ENCODE peak calls at places on chromosomes 11 and 22, in eight cellular contexts. D is IMR-90; H is fibroblast of lung; N is cardiac muscle cell; L is right cardiac atrium; Q is sigmoid colon; K is CD8-positive, alpha-beta memory T cell; X is epithelial cell of esophagus. T is an unnamed sample.

GRCh38 chr11:60528465-60528864 is 13.3 kb downstream of the MS4A13 start:
- DNase-seq in D (no peak), N (no peak), X (no peak), K (no peak), L (no peak), H (no peak), Q (no peak), T (no peak)

GRCh38 chr11:62806611-62807121 is 1.4 kb upstream of the NXF1 start:
- DNase-seq in L (no peak), K (no peak), D (peak; percentile 48), H (peak; percentile 37), N (peak; percentile 58), X (peak; percentile 81), Q (peak; percentile 70), T (peak; percentile 67)

GRCh38 chr11:61679893-61680621 is at the start of gene DAGLA:
- DNase-seq in H (peak; percentile 42), D (peak; percentile 43), N (peak; percentile 76), L (peak; percentile 89), X (peak; percentile 33), K (peak; percentile 69), Q (peak; percentile 85), T (peak; percentile 55)

GRCh38 chr11:72591785-72592490 is 82.3 kb downstream of the PDE2A start:
- DNase-seq in X (no peak), Q (no peak), H (no peak), K (peak; percentile 29), L (peak; percentile 32), N (no peak), D (no peak), T (peak; percentile 25)

GRCh38 chr11:87150936-87151335 is 113.2 kb downstream of the TMEM135 start:
- DNase-seq in D (peak; percentile 26), K (no peak), N (no peak), Q (no peak), X (no peak), H (peak; percentile 34), L (no peak), T (peak; percentile 45)

GRCh38 chr11:130413383-130414106 is 14.9 kb downstream of the ADAMTS8 start:
- DNase-seq in N (no peak), L (no peak), X (peak; percentile 95), K (no peak), D (peak; percentile 95), Q (no peak), H (peak; percentile 85), T (peak; percentile 58)

GRCh38 chr11:57154718-57155117 is 27.0 kb upstream of the LRRC55 start:
- DNase-seq in N (no peak), L (no peak), Q (no peak), X (peak; percentile 49), K (no peak), D (no peak), H (peak; percentile 7), T (no peak)

GRCh38 chr22:43346521-43346929 is 3.4 kb upstream of the SCUBE1 start:
- DNase-seq in N (peak; percentile 73), L (peak; percentile 84), X (peak; percentile 49), Q (peak; percentile 75), D (no peak), K (peak; percentile 59), H (peak; percentile 19), T (peak; percentile 33)

GRCh38 chr11:25566298-25567200 is 765.4 kb upstream of the ANO3 start:
- DNase-seq in H (peak; percentile 60), X (no peak), Q (peak; percentile 64), N (no peak), L (peak; percentile 68), K (no peak), D (no peak), T (peak; percentile 37)

GRCh38 chr22:49673048-49673447 is 154.6 kb downstream of the BRD1 start:
- DNase-seq in N (no peak), Q (no peak), D (no peak), H (no peak), L (no peak), K (no peak), X (no peak), T (no peak)

GRCh38 chr22:49674479-49674830 is 153.2 kb downstream of the BRD1 start:
- DNase-seq in L (no peak), X (no peak), Q (peak; percentile 39), D (no peak), K (no peak), N (no peak), H (no peak), T (no peak)

GRCh38 chr22:49670610-49671330 is 156.9 kb downstream of the BRD1 start:
- DNase-seq in L (no peak), K (no peak), Q (peak; percentile 56), N (no peak), H (no peak), X (no peak), D (no peak), T (no peak)

GRCh38 chr22:49672013-49672516 is 155.6 kb downstream of the BRD1 start:
- DNase-seq in N (no peak), D (no peak), X (no peak), K (no peak), H (no peak), Q (no peak), L (no peak), T (no peak)

DNA sequence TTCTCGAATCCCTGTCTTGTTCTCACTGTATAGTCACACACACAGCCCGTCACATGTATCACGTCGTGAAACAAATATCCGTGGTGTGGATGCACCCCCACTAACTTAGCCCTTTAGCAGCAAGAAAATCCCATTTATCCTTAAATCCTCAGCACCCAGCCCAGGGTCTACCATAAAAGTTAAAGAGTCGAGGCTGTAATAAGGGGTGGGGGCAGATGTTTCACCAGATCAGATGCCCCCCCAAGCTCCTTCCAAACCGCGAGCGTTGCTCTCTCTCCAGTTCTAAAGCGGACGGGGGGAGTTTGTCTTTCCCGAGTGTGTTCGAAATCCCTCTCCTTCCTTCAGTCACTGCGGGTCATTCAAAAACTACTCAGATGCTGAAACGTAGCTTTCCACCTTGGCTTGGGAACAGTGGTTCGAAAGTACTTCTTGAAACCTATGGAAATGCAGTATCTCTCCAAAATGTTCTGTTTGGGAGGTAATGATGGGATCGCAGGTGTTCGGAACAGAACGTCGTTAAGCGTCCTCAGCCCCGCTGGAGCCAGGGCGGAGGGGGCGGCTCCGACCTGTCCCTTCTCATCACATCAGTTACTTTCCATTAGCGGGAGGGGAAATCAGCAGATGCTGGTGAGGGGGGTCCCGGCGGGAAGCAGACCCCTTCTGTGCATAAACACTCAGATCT is 156.2 kb downstream of the BRD1 start:
- DNase-seq in L (no peak), X (no peak), D (no peak), N (no peak), K (no peak), Q (no peak), H (no peak), T (no peak)
- H3K4me3 ChIP-seq in L (no peak overlapping the region), X (no peak overlapping the region), D (no peak overlapping the region), N (no peak overlapping the region), K (no peak overlapping the region), Q (no peak overlapping the region), H (no peak overlapping the region), T (no peak overlapping the region)

DNA sequence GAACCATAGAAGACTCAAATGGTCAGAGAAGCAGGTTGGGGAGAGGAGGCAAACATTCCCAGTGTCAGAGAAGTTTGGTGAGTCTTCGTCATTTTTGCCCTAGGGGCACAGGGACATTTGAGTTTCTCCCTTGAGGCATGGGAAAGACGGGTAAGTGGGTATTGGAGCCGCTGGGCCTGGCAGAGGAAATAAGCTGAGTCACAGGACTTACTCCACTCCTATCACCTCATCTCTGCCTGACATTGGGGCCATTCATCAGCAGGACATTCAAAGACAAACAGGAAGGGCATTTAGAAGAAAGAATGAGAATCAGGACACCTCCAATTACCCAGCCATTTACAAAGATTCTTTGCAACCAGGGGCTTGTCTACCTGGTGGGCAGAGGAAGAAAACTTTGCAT is 100.7 kb upstream of the SEZ6L start:
- DNase-seq in X (no peak), H (no peak), K (no peak), L (no peak), Q (no peak), N (no peak), D (no peak), T (no peak)
- H3K4me3 ChIP-seq in X (no peak overlapping the region), H (no peak overlapping the region), K (no peak overlapping the region), L (no peak overlapping the region), Q (no peak overlapping the region), N (no peak overlapping the region), D (no peak overlapping the region), T (no peak overlapping the region)

GRCh38 chr11:35491231-35491871 is 34.1 kb downstream of the PAMR1 start:
- DNase-seq in H (peak; percentile 84), Q (no peak), D (peak; percentile 96), L (no peak), N (no peak), X (no peak), K (no peak), T (peak; percentile 93)
- H3K4me3 ChIP-seq in H (no peak overlapping the region), Q (no peak overlapping the region), D (no peak overlapping the region), L (no peak overlapping the region), N (no peak overlapping the region), X (no peak overlapping the region), K (no peak overlapping the region), T (no peak overlapping the region)

GRCh38 chr11:120340529-120340928 is 4.3 kb downstream of the ARHGEF12 start:
- DNase-seq in Q (no peak), K (no peak), L (no peak), H (peak; percentile 45), X (peak; percentile 53), N (no peak), D (peak; percentile 49), T (peak; percentile 53)
- H3K4me3 ChIP-seq in Q (no peak overlapping the region), K (no peak overlapping the region), L (no peak overlapping the region), H (peak overlapping the region; percentile 96), X (peak overlapping the region; percentile 69), N (peak overlapping the region; percentile 3), D (no peak overlapping the region), T (no peak overlapping the region)

DNA sequence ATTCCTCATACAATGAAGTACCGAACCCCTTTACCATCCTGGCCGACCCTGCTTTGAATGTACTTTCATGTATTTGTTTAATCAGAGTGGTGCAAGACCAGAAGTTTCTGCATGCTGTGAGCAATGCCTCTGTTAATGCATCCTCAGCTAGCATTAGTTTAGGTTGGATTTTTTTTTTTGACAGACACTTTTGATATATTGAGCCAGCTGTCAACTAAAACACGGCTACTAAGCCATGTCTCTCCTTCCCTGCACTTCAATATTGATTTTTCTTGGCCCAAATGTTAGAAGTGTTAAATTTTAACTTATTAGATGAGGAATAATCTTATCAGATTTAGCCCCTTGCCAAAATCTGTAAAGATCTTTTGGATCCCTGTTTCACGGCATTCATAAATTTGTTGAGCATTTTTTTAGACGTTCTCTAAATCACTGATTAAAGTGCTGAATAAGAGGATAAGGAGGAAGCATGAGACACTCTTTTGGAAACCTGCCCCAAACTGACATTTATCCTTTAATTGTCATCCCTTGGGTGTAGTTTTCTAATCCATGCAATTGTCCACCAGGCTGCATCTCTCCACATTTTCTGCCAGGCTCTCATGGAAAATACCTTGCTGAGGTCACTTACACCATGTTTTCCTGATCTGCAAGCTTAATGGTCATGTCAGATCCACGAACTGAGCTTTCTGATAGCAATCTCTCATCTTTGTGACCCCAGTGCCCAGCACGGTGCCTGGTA is 130.7 kb downstream of the FEZ1 start:
- DNase-seq in Q (no peak), D (no peak), L (no peak), X (no peak), N (no peak), K (no peak), H (no peak), T (no peak)
- H3K4me3 ChIP-seq in Q (no peak overlapping the region), D (no peak overlapping the region), L (no peak overlapping the region), X (no peak overlapping the region), N (no peak overlapping the region), K (no peak overlapping the region), H (no peak overlapping the region), T (no peak overlapping the region)

DNA sequence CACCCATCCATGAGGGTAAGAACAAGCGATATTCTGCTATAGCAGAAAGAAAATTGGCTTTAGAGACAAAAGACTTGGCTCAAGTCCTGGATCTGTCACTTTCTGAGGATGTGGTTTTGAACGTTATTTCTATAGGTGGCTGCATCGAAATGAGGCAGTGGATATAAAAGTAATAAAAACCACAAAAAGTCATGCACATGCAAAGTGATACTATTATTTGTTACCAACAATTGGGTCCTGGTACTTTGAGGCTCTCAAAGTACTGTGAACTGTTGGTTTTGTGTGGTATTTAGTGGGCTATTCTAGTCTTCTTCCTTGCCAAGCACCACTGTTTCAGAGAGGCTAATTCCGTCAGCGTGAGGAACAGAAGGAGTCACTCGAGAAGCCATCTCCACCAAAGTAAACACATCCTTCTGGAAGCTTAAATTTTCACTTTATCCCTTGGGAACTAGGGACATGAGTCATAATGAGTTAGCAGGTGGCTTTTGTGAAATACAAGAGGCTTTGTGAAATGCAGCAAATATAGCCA is 13.1 kb downstream of the UBASH3B start:
- DNase-seq in K (no peak), H (peak; percentile 95), D (peak; percentile 98), Q (no peak), N (no peak), X (peak; percentile 65), L (no peak), T (no peak)
- H3K4me3 ChIP-seq in K (peak overlapping the region; percentile 27), H (no peak overlapping the region), D (no peak overlapping the region), Q (no peak overlapping the region), N (no peak overlapping the region), X (no peak overlapping the region), L (no peak overlapping the region), T (no peak overlapping the region)

T was measured in choroid plexus epithelial cell.